ENCODE peak calls at places on chromosome 15, in seven cellular contexts. One of them, this sample, is unnamed.

GRCh38 chr15:35630570-35630969 is 84.6 kb upstream of the DPH6 start:
- DNase-seq in AG04450: no peak
- DNase-seq in cardiac fibroblast: peak; percentile 66
- DNase-seq in transverse colon: no peak
- DNase-seq in GM13977: no peak
- DNase-seq in nephron progenitor cell: no peak
- DNase-seq in AG09309: no peak
- DNase-seq in this sample: no peak

GRCh38 chr15:62026707-62027565 is 33.3 kb downstream of the VPS13C start:
- DNase-seq in AG04450: no peak
- DNase-seq in cardiac fibroblast: no peak
- DNase-seq in transverse colon: no peak
- DNase-seq in GM13977: no peak
- DNase-seq in nephron progenitor cell: no peak
- DNase-seq in AG09309: no peak
- DNase-seq in this sample: no peak

GRCh38 chr15:90883971-90884718 is at the start of gene FES:
- DNase-seq in AG04450: no peak
- DNase-seq in cardiac fibroblast: no peak
- DNase-seq in transverse colon: peak; percentile 64
- DNase-seq in GM13977: peak; percentile 41
- DNase-seq in nephron progenitor cell: peak; percentile 58
- DNase-seq in AG09309: no peak
- DNase-seq in this sample: no peak

GRCh38 chr15:64883997-64884511 is 27.6 kb upstream of the ANKDD1A start:
- DNase-seq in AG04450: peak; percentile 76
- DNase-seq in cardiac fibroblast: peak; percentile 96
- DNase-seq in transverse colon: peak; percentile 61
- DNase-seq in GM13977: peak; percentile 65
- DNase-seq in nephron progenitor cell: no peak
- DNase-seq in AG09309: no peak
- DNase-seq in this sample: peak; percentile 85

GRCh38 chr15:64643685-64644084 is 131.7 kb downstream of the RBPMS2 start:
- DNase-seq in AG04450: no peak
- DNase-seq in cardiac fibroblast: no peak
- DNase-seq in transverse colon: no peak
- DNase-seq in GM13977: no peak
- DNase-seq in nephron progenitor cell: no peak
- DNase-seq in AG09309: no peak
- DNase-seq in this sample: no peak

GRCh38 chr15:40695469-40695910 is 516 bp downstream of the RAD51 start:
- DNase-seq in AG04450: no peak
- DNase-seq in cardiac fibroblast: peak; percentile 38
- DNase-seq in transverse colon: no peak
- DNase-seq in GM13977: peak; percentile 55
- DNase-seq in nephron progenitor cell: no peak
- DNase-seq in AG09309: no peak
- DNase-seq in this sample: peak; percentile 8

GRCh38 chr15:40416056-40416455 is 10.5 kb downstream of the IVD start:
- DNase-seq in AG04450: no peak
- DNase-seq in cardiac fibroblast: no peak
- DNase-seq in transverse colon: no peak
- DNase-seq in GM13977: no peak
- DNase-seq in nephron progenitor cell: no peak
- DNase-seq in AG09309: no peak
- DNase-seq in this sample: no peak

GRCh38 chr15:74631935-74632560 is 16.4 kb downstream of the CLK3 start:
- DNase-seq in AG04450: no peak
- DNase-seq in cardiac fibroblast: peak; percentile 61
- DNase-seq in transverse colon: peak; percentile 66
- DNase-seq in GM13977: peak; percentile 83
- DNase-seq in nephron progenitor cell: peak; percentile 76
- DNase-seq in AG09309: no peak
- DNase-seq in this sample: peak; percentile 26

GRCh38 chr15:93138681-93139080 is 49.7 kb upstream of the RGMA start:
- DNase-seq in AG04450: no peak
- DNase-seq in cardiac fibroblast: no peak
- DNase-seq in transverse colon: no peak
- DNase-seq in GM13977: no peak
- DNase-seq in nephron progenitor cell: no peak
- DNase-seq in AG09309: no peak
- DNase-seq in this sample: no peak

GRCh38 chr15:68733666-68734065 is 87.0 kb downstream of the ANP32A start:
- DNase-seq in AG04450: no peak
- DNase-seq in cardiac fibroblast: peak; percentile 20
- DNase-seq in transverse colon: no peak
- DNase-seq in GM13977: no peak
- DNase-seq in nephron progenitor cell: no peak
- DNase-seq in AG09309: no peak
- DNase-seq in this sample: no peak

GRCh38 chr15:64596701-64597468 is 136.5 kb downstream of the ZNF609 start:
- DNase-seq in AG04450: no peak
- DNase-seq in cardiac fibroblast: peak; percentile 62
- DNase-seq in transverse colon: no peak
- DNase-seq in GM13977: no peak
- DNase-seq in nephron progenitor cell: peak; percentile 28
- DNase-seq in AG09309: peak; percentile 13
- DNase-seq in this sample: peak; percentile 9

GRCh38 chr15:73982251-73982962 is 9.7 kb downstream of the STOML1 start:
- DNase-seq in AG04450: peak; percentile 58
- DNase-seq in cardiac fibroblast: peak; percentile 95
- DNase-seq in transverse colon: peak; percentile 75
- DNase-seq in GM13977: no peak
- DNase-seq in nephron progenitor cell: no peak
- DNase-seq in AG09309: peak; percentile 73
- DNase-seq in this sample: peak; percentile 86

GRCh38 chr15:88638626-88639372 is at the start of gene ISG20:
- DNase-seq in AG04450: peak; percentile 96
- DNase-seq in cardiac fibroblast: peak; percentile 98
- DNase-seq in transverse colon: peak; percentile 96
- DNase-seq in GM13977: peak; percentile 91
- DNase-seq in nephron progenitor cell: peak; percentile 38
- DNase-seq in AG09309: peak; percentile 87
- DNase-seq in this sample: peak; percentile 97

GRCh38 chr15:62899090-62899493 is 143.5 kb upstream of the TPM1 start:
- DNase-seq in AG04450: no peak
- DNase-seq in cardiac fibroblast: no peak
- DNase-seq in transverse colon: peak; percentile 55
- DNase-seq in GM13977: no peak
- DNase-seq in nephron progenitor cell: no peak
- DNase-seq in AG09309: no peak
- DNase-seq in this sample: no peak

GRCh38 chr15:66849746-66850077 is 147.7 kb downstream of the SMAD6 start:
- DNase-seq in AG04450: no peak
- DNase-seq in cardiac fibroblast: no peak
- DNase-seq in transverse colon: peak; percentile 6
- DNase-seq in GM13977: no peak
- DNase-seq in nephron progenitor cell: no peak
- DNase-seq in AG09309: no peak
- DNase-seq in this sample: no peak
- TF ChIP-seq CTCF in AG04450: no peak
- TF ChIP-seq CTCF in cardiac fibroblast: no peak
- TF ChIP-seq CTCF in transverse colon: no peak
- TF ChIP-seq CTCF in GM13977: no peak
- TF ChIP-seq CTCF in nephron progenitor cell: no peak
- TF ChIP-seq CTCF in AG09309: no peak
- TF ChIP-seq CTCF in this sample: no peak

GRCh38 chr15:53802672-53803071 is 43.2 kb upstream of the WDR72 start:
- DNase-seq in AG04450: no peak
- DNase-seq in cardiac fibroblast: no peak
- DNase-seq in transverse colon: no peak
- DNase-seq in GM13977: no peak
- DNase-seq in nephron progenitor cell: no peak
- DNase-seq in AG09309: no peak
- DNase-seq in this sample: no peak

GRCh38 chr15:53811530-53811929 is 52.1 kb upstream of the WDR72 start:
- DNase-seq in AG04450: no peak
- DNase-seq in cardiac fibroblast: peak; percentile 16
- DNase-seq in transverse colon: no peak
- DNase-seq in GM13977: no peak
- DNase-seq in nephron progenitor cell: no peak
- DNase-seq in AG09309: no peak
- DNase-seq in this sample: peak; percentile 5

GRCh38 chr15:53807500-53807899 is 48.0 kb upstream of the WDR72 start:
- DNase-seq in AG04450: no peak
- DNase-seq in cardiac fibroblast: no peak
- DNase-seq in transverse colon: no peak
- DNase-seq in GM13977: no peak
- DNase-seq in nephron progenitor cell: no peak
- DNase-seq in AG09309: no peak
- DNase-seq in this sample: no peak

GRCh38 chr15:53808058-53808703 is 48.7 kb upstream of the WDR72 start:
- DNase-seq in AG04450: no peak
- DNase-seq in cardiac fibroblast: peak; percentile 18
- DNase-seq in transverse colon: no peak
- DNase-seq in GM13977: peak; percentile 7
- DNase-seq in nephron progenitor cell: no peak
- DNase-seq in AG09309: no peak
- DNase-seq in this sample: no peak
- TF ChIP-seq CTCF in AG04450: peak; percentile 53
- TF ChIP-seq CTCF in cardiac fibroblast: peak; percentile 55
- TF ChIP-seq CTCF in transverse colon: peak; percentile 59
- TF ChIP-seq CTCF in GM13977: peak; percentile 54
- TF ChIP-seq CTCF in nephron progenitor cell: peak; percentile 81
- TF ChIP-seq CTCF in AG09309: peak; percentile 34
- TF ChIP-seq CTCF in this sample: peak; percentile 78

GRCh38 chr15:100849021-100849831 is 30.4 kb upstream of the ALDH1A3 start:
- DNase-seq in AG04450: no peak
- DNase-seq in cardiac fibroblast: peak; percentile 41
- DNase-seq in transverse colon: peak; percentile 72
- DNase-seq in GM13977: peak; percentile 68
- DNase-seq in nephron progenitor cell: peak; percentile 40
- DNase-seq in AG09309: no peak
- DNase-seq in this sample: peak; percentile 13
- TF ChIP-seq CTCF in AG04450: no peak
- TF ChIP-seq CTCF in cardiac fibroblast: peak; percentile 20
- TF ChIP-seq CTCF in transverse colon: peak; percentile 44
- TF ChIP-seq CTCF in GM13977: peak; percentile 24
- TF ChIP-seq CTCF in nephron progenitor cell: no peak
- TF ChIP-seq CTCF in AG09309: peak; percentile 37
- TF ChIP-seq CTCF in this sample: peak; percentile 52

DNA sequence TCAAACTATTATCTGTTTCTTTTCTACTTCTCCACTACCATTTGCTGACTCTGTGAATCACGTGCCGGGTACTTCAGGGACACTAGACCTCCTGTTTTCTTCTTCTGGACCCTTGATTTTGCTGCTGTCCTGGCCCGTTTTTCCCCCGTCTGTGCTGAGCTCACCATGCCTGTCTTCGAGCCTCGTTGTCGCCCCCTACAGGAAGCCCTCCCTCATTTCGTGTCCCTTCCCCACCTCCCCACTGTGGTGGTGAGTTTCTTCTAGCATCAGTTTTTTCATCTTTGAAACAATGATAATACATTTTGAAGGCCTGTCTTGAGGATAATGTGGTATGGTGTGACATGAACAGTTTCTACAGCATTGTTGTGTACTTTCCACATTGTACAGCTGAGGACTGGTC is 12.8 kb downstream of the GABRG3 start:
- DNase-seq in AG04450: no peak
- DNase-seq in cardiac fibroblast: no peak
- DNase-seq in transverse colon: no peak
- DNase-seq in GM13977: no peak
- DNase-seq in nephron progenitor cell: no peak
- DNase-seq in AG09309: no peak
- DNase-seq in this sample: no peak
- TF ChIP-seq CTCF in AG04450: no peak
- TF ChIP-seq CTCF in cardiac fibroblast: no peak
- TF ChIP-seq CTCF in transverse colon: no peak
- TF ChIP-seq CTCF in GM13977: no peak
- TF ChIP-seq CTCF in nephron progenitor cell: no peak
- TF ChIP-seq CTCF in AG09309: no peak
- TF ChIP-seq CTCF in this sample: peak; percentile 31

DNA sequence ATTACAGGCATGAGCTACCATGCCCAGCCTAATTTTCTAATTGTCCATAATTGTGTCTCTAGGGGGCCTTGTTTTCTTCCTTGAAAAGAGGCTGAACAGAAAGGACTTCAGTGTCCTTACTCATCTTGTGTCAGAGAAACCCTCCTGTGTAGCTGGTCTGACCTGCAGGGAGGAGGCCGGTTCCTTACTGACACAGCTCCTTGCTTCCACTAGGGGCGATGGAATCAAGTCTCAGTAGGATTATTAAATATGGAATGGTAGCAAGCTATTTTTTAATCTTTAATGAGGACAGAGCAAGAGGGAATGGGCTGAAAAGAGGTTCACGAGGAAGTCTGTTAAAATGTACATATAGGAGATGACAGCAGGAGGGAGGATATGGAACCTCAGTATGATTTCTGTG is 8.6 kb downstream of the LPCAT4 start:
- DNase-seq in AG04450: no peak
- DNase-seq in cardiac fibroblast: peak; percentile 22
- DNase-seq in transverse colon: no peak
- DNase-seq in GM13977: no peak
- DNase-seq in nephron progenitor cell: no peak
- DNase-seq in AG09309: no peak
- DNase-seq in this sample: peak; percentile 15
- TF ChIP-seq CTCF in AG04450: peak; percentile 34
- TF ChIP-seq CTCF in cardiac fibroblast: peak; percentile 32
- TF ChIP-seq CTCF in transverse colon: no peak
- TF ChIP-seq CTCF in GM13977: no peak
- TF ChIP-seq CTCF in nephron progenitor cell: no peak
- TF ChIP-seq CTCF in AG09309: peak; percentile 26
- TF ChIP-seq CTCF in this sample: peak; percentile 48

GRCh38 chr15:42623951-42624350 is 48.5 kb downstream of the STARD9 start:
- DNase-seq in AG04450: no peak
- DNase-seq in cardiac fibroblast: no peak
- DNase-seq in transverse colon: no peak
- DNase-seq in GM13977: no peak
- DNase-seq in nephron progenitor cell: no peak
- DNase-seq in AG09309: no peak
- DNase-seq in this sample: no peak

GRCh38 chr15:42616107-42616506 is 40.7 kb downstream of the STARD9 start:
- DNase-seq in AG04450: no peak
- DNase-seq in cardiac fibroblast: no peak
- DNase-seq in transverse colon: no peak
- DNase-seq in GM13977: no peak
- DNase-seq in nephron progenitor cell: no peak
- DNase-seq in AG09309: no peak
- DNase-seq in this sample: no peak

GRCh38 chr15:42622328-42622925 is 47.0 kb downstream of the STARD9 start:
- DNase-seq in AG04450: no peak
- DNase-seq in cardiac fibroblast: no peak
- DNase-seq in transverse colon: peak; percentile 13
- DNase-seq in GM13977: no peak
- DNase-seq in nephron progenitor cell: no peak
- DNase-seq in AG09309: no peak
- DNase-seq in this sample: no peak

GRCh38 chr15:42621386-42621785 is 46.0 kb downstream of the STARD9 start:
- DNase-seq in AG04450: no peak
- DNase-seq in cardiac fibroblast: no peak
- DNase-seq in transverse colon: no peak
- DNase-seq in GM13977: no peak
- DNase-seq in nephron progenitor cell: no peak
- DNase-seq in AG09309: no peak
- DNase-seq in this sample: no peak

GRCh38 chr15:42619641-42620371 is 44.4 kb downstream of the STARD9 start:
- DNase-seq in AG04450: no peak
- DNase-seq in cardiac fibroblast: no peak
- DNase-seq in transverse colon: no peak
- DNase-seq in GM13977: no peak
- DNase-seq in nephron progenitor cell: no peak
- DNase-seq in AG09309: no peak
- DNase-seq in this sample: no peak
- TF ChIP-seq CTCF in AG04450: no peak
- TF ChIP-seq CTCF in cardiac fibroblast: no peak
- TF ChIP-seq CTCF in transverse colon: no peak
- TF ChIP-seq CTCF in GM13977: no peak
- TF ChIP-seq CTCF in nephron progenitor cell: no peak
- TF ChIP-seq CTCF in AG09309: no peak
- TF ChIP-seq CTCF in this sample: no peak